ENCODE peak calls at places on chromosomes 13 and 19, in seven cellular contexts. I, P, V, D, U, F and R are unnamed samples.
A peak's percentile ranks its signal among the peaks of the same experiment; 100 is the strongest.

GRCh38 chr19:834216-834615 is 6.6 kb downstream of the AZU1 start:
- DNase-seq in D (no peak), V (no peak), I (no peak), P (no peak), F (no peak), U (no peak), R (no peak)

GRCh38 chr13:93765811-93766210 is 539.2 kb downstream of the GPC6 start:
- DNase-seq in F (no peak), I (no peak), V (no peak), U (no peak), P (no peak), D (no peak), R (no peak)

GRCh38 chr13:34698953-34699352 is 243.1 kb upstream of the NBEA start:
- DNase-seq in P (peak; percentile 31), I (no peak), D (no peak), F (no peak), U (no peak), V (no peak), R (no peak)

GRCh38 chr13:82615043-82615442 is 1267.2 kb downstream of the SLITRK1 start:
- DNase-seq in D (no peak), V (no peak), I (no peak), U (no peak), F (no peak), P (no peak), R (no peak)

GRCh38 chr13:44293908-44294735 is 79.5 kb upstream of the SERP2 start:
- DNase-seq in P (peak; percentile 62), F (no peak), V (no peak), U (no peak), I (no peak), D (no peak), R (no peak)

GRCh38 chr19:47005873-47006272 is 13.8 kb upstream of the NPAS1 start:
- DNase-seq in P (no peak), D (no peak), F (no peak), V (no peak), I (no peak), U (peak; percentile 44), R (peak; percentile 37)

GRCh38 chr13:72726721-72727416 is 560 bp downstream of the MZT1 start:
- DNase-seq in D (peak; percentile 17), V (no peak), P (peak; percentile 28), F (no peak), I (peak; percentile 62), U (no peak), R (peak; percentile 71)

GRCh38 chr19:53908106-53908932 is 759 bp upstream of the CACNG7 start:
- DNase-seq in V (no peak), D (peak; percentile 44), I (peak; percentile 58), P (peak; percentile 53), U (no peak), F (peak; percentile 87), R (peak; percentile 52)

GRCh38 chr19:6362351-6362801 is 1.0 kb downstream of the CLPP start:
- DNase-seq in V (no peak), F (no peak), D (peak; percentile 28), U (peak; percentile 25), I (peak; percentile 57), P (no peak), R (no peak)

GRCh38 chr19:47447470-47448359 is 24.0 kb downstream of the SLC8A2 start:
- DNase-seq in F (no peak), P (peak; percentile 39), U (peak; percentile 30), V (no peak), I (peak; percentile 34), D (peak; percentile 49), R (peak; percentile 27)

GRCh38 chr19:3942790-3943409 is 10.0 kb downstream of the NMRK2 start:
- DNase-seq in P (no peak), U (no peak), D (no peak), V (no peak), F (no peak), I (peak; percentile 39), R (no peak)

GRCh38 chr19:49339364-49340068 is 4.3 kb downstream of the CD37 start:
- DNase-seq in V (no peak), U (peak; percentile 75), F (peak; percentile 87), D (no peak), I (no peak), P (peak; percentile 95), R (peak; percentile 28)

GRCh38 chr13:19606152-19606551 is 27.3 kb upstream of the MPHOSPH8 start:
- DNase-seq in P (peak; percentile 23), I (peak; percentile 64), D (no peak), U (no peak), V (no peak), F (no peak), R (no peak)

GRCh38 chr13:52371736-52372247 is 34.2 kb downstream of the THSD1 start:
- DNase-seq in I (peak; percentile 69), F (no peak), V (no peak), U (no peak), P (peak; percentile 36), D (no peak), R (peak; percentile 29)

GRCh38 chr19:50496189-50497029 is 14.6 kb downstream of the JOSD2 start:
- DNase-seq in U (no peak), F (no peak), D (no peak), P (no peak), V (no peak), I (no peak), R (no peak)

GRCh38 chr13:21813110-21813509 is 142.2 kb downstream of the FGF9 start:
- DNase-seq in D (no peak), U (no peak), F (no peak), P (no peak), I (no peak), V (no peak), R (no peak)

GRCh38 chr13:72456486-72456885 is 270.9 kb downstream of the MZT1 start:
- DNase-seq in I (no peak), F (no peak), V (no peak), U (no peak), P (no peak), D (no peak), R (no peak)

GRCh38 chr13:49183672-49184315 is 36.3 kb upstream of the MLNR start:
- DNase-seq in I (peak; percentile 55), P (no peak), D (no peak), F (no peak), V (no peak), U (no peak), R (no peak)